ENCODE peak calls at places on chromosomes 6 and 20, in five cellular contexts. O is left ventricle myocardium superior, B is NCI-H524, V is NCI-H460, G is lower lobe of right lung. F is an unnamed sample.

GRCh38 chr6:136753624-136754023 is 38.7 kb downstream of the MAP3K5 start:
- DNase-seq in V (no peak), B (no peak), G (no peak), O (no peak), F (no peak)

GRCh38 chr20:18056174-18057105 is 1.3 kb downstream of the OVOL2 start:
- DNase-seq in O (no peak), G (peak), V (no peak), B (peak), F (no peak)

GRCh38 chr6:36662380-36662779 is 16.1 kb upstream of the CDKN1A start:
- DNase-seq in O (no peak), B (no peak), V (no peak), G (no peak), F (no peak)

GRCh38 chr6:2861822-2862164 is 20.1 kb upstream of the SERPINB1 start:
- DNase-seq in O (no peak), V (no peak), G (no peak), B (no peak), F (no peak)

GRCh38 chr20:34525709-34526416 is 9.6 kb downstream of the DYNLRB1 start:
- DNase-seq in O (peak), G (peak), B (no peak), V (peak), F (no peak)

GRCh38 chr6:119032428-119032827 is 46.0 kb downstream of the FAM184A start:
- DNase-seq in V (no peak), G (no peak), B (no peak), O (no peak), F (no peak)

GRCh38 chr6:12163149-12163548 is 127.0 kb upstream of the EDN1 start:
- DNase-seq in O (no peak), B (no peak), V (no peak), G (no peak), F (no peak)

GRCh38 chr6:129567374-129567773 is 142.6 kb downstream of the ARHGAP18 start:
- DNase-seq in V (no peak), G (no peak), O (peak), B (peak), F (peak)

GRCh38 chr6:10276106-10276505 is 138.8 kb downstream of the TFAP2A start:
- DNase-seq in B (no peak), G (no peak), O (no peak), V (no peak), F (no peak)

GRCh38 chr6:95431637-95432228 is 145.6 kb upstream of the MANEA start:
- DNase-seq in B (peak), V (peak), O (no peak), G (no peak), F (peak)

GRCh38 chr20:57089701-57090144 is 176.7 kb downstream of the BMP7 start:
- DNase-seq in G (peak), B (peak), V (peak), O (peak), F (peak)

GRCh38 chr6:150994026-150994425 is 128.5 kb downstream of the MTHFD1L start:
- DNase-seq in B (no peak), O (no peak), V (no peak), G (no peak), F (no peak)

GRCh38 chr6:1832844-1833787 is 223.4 kb downstream of the FOXC1 start:
- DNase-seq in G (peak), B (no peak), O (peak), V (no peak), F (no peak)

GRCh38 chr6:4731996-4732395 is 44.2 kb upstream of the CDYL start:
- DNase-seq in B (no peak), V (no peak), G (no peak), O (no peak), F (no peak)

GRCh38 chr6:42338573-42339218 is 113.0 kb downstream of the TRERF1 start:
- DNase-seq in G (no peak), B (no peak), O (no peak), V (peak), F (no peak)

GRCh38 chr6:37502703-37503485 is 3.2 kb upstream of the CCDC167 start:
- DNase-seq in O (no peak), V (no peak), B (peak), G (peak), F (peak)

GRCh38 chr20:47917549-47918070 is 132.3 kb upstream of the SULF2 start:
- DNase-seq in O (no peak), B (no peak), V (no peak), G (no peak), F (no peak)

GRCh38 chr20:5031206-5031557 is 29.9 kb upstream of the SLC23A2 start:
- DNase-seq in V (no peak), O (no peak), G (no peak), B (peak), F (no peak)

GRCh38 chr6:4776493-4776966 is 326 bp downstream of the CDYL start:
- DNase-seq in B (peak), G (peak), V (no peak), O (no peak), F (no peak)

GRCh38 chr6:56156643-56157042 is 90.7 kb downstream of the COL21A1 start:
- DNase-seq in O (no peak), G (no peak), V (no peak), B (no peak), F (no peak)

GRCh38 chr20:36469973-36470372 is 71.3 kb upstream of the MYL9 start:
- DNase-seq in O (no peak), B (no peak), G (no peak), V (no peak), F (no peak)

GRCh38 chr6:158808918-158809678 is 10.1 kb downstream of the EZR start:
- DNase-seq in O (no peak), V (no peak), B (no peak), G (no peak), F (no peak)

GRCh38 chr20:63653041-63653973 is at the start of gene STMN3:
- DNase-seq in O (peak), B (peak), G (peak), V (peak), F (peak)

GRCh38 chr20:11076434-11076833 is 402.6 kb upstream of the JAG1 start:
- DNase-seq in V (no peak), B (peak), G (no peak), O (no peak), F (no peak)

GRCh38 chr20:36479938-36480337 is 61.4 kb upstream of the MYL9 start:
- DNase-seq in V (no peak), G (no peak), O (no peak), B (no peak), F (peak)

GRCh38 chr20:47278907-47279348 is 77.6 kb downstream of the ZMYND8 start:
- DNase-seq in B (no peak), V (no peak), O (no peak), G (no peak), F (no peak)

GRCh38 chr6:13488015-13488895 is 855 bp upstream of the GFOD1 start:
- DNase-seq in V (no peak), O (peak), B (peak), G (peak), F (no peak)

GRCh38 chr20:61852268-61853072 is 213.2 kb downstream of the TAF4 start:
- DNase-seq in O (no peak), B (no peak), G (no peak), V (no peak), F (no peak)

GRCh38 chr20:49979030-49979832 is 3.5 kb upstream of the SNAI1 start:
- DNase-seq in O (peak), V (peak), G (peak), B (peak), F (peak)

GRCh38 chr20:51284161-51284560 is 258.4 kb downstream of the NFATC2 start:
- DNase-seq in O (no peak), V (no peak), B (no peak), G (no peak), F (no peak)

F was measured in NCI-H1694.